ENCODE peak calls at places on chromosomes 7 and 10, in four cellular contexts. One of them, this sample, is unnamed.

GRCh38 chr7:78279035-78279434 is 480.5 kb downstream of the PHTF2 start:
- DNase-seq in hippocampal formation: no peak
- DNase-seq in AG09309: no peak
- DNase-seq in NB4: no peak
- DNase-seq in this sample: peak

GRCh38 chr7:36487756-36488336 is 98.2 kb downstream of the ANLN start:
- DNase-seq in hippocampal formation: no peak
- DNase-seq in NB4: peak
- DNase-seq in AG09309: peak
- DNase-seq in this sample: no peak

GRCh38 chr7:107387573-107388219 is 82.2 kb upstream of the GPR22 start:
- DNase-seq in AG09309: peak
- DNase-seq in hippocampal formation: no peak
- DNase-seq in NB4: no peak
- DNase-seq in this sample: peak

GRCh38 chr10:45420453-45421192 is 46.6 kb downstream of the ALOX5 start:
- DNase-seq in NB4: peak
- DNase-seq in AG09309: no peak
- DNase-seq in hippocampal formation: peak
- DNase-seq in this sample: no peak

GRCh38 chr7:66183700-66184099 is 21.4 kb upstream of the TPST1 start:
- DNase-seq in NB4: no peak
- DNase-seq in hippocampal formation: no peak
- DNase-seq in AG09309: peak
- DNase-seq in this sample: peak

GRCh38 chr7:7221602-7222038 is 39.3 kb downstream of the C1GALT1 start:
- DNase-seq in NB4: no peak
- DNase-seq in hippocampal formation: no peak
- DNase-seq in AG09309: peak
- DNase-seq in this sample: peak

GRCh38 chr10:844552-844951 is 87.0 kb downstream of the LARP4B start:
- DNase-seq in AG09309: peak
- DNase-seq in NB4: peak
- DNase-seq in hippocampal formation: no peak
- DNase-seq in this sample: no peak

GRCh38 chr7:116367171-116367813 is 132.2 kb upstream of the CAV2 start:
- DNase-seq in hippocampal formation: no peak
- DNase-seq in NB4: no peak
- DNase-seq in AG09309: no peak
- DNase-seq in this sample: no peak

GRCh38 chr7:106775552-106775936 is 89.5 kb upstream of the PIK3CG start:
- DNase-seq in NB4: peak
- DNase-seq in AG09309: peak
- DNase-seq in hippocampal formation: no peak
- DNase-seq in this sample: no peak

GRCh38 chr10:51397244-51397643 is 302.2 kb downstream of the CSTF2T start:
- DNase-seq in AG09309: no peak
- DNase-seq in NB4: no peak
- DNase-seq in hippocampal formation: no peak
- DNase-seq in this sample: no peak

GRCh38 chr7:155020996-155021395 is 18.1 kb upstream of the PAXIP1 start:
- DNase-seq in AG09309: no peak
- DNase-seq in NB4: no peak
- DNase-seq in hippocampal formation: no peak
- DNase-seq in this sample: no peak

GRCh38 chr10:71716406-71716805 is 3.2 kb downstream of the C10orf105 start:
- DNase-seq in hippocampal formation: no peak
- DNase-seq in AG09309: no peak
- DNase-seq in NB4: no peak
- DNase-seq in this sample: no peak

GRCh38 chr7:70728873-70729552 is 402.9 kb upstream of the GALNT17 start:
- DNase-seq in NB4: no peak
- DNase-seq in AG09309: no peak
- DNase-seq in hippocampal formation: no peak
- DNase-seq in this sample: no peak

GRCh38 chr10:62333135-62333889 is 40.9 kb upstream of the ZNF365 start:
- DNase-seq in hippocampal formation: no peak
- DNase-seq in AG09309: no peak
- DNase-seq in NB4: no peak
- DNase-seq in this sample: no peak

GRCh38 chr10:113435881-113436280 is 117.0 kb upstream of the HABP2 start:
- DNase-seq in hippocampal formation: no peak
- DNase-seq in NB4: no peak
- DNase-seq in AG09309: no peak
- DNase-seq in this sample: no peak

GRCh38 chr7:121021266-121021969 is 32.9 kb downstream of the CPED1 start:
- DNase-seq in NB4: no peak
- DNase-seq in hippocampal formation: no peak
- DNase-seq in AG09309: no peak
- DNase-seq in this sample: no peak

GRCh38 chr7:130071701-130072622 is 1.6 kb downstream of the KLHDC10 start:
- DNase-seq in hippocampal formation: peak
- DNase-seq in NB4: peak
- DNase-seq in AG09309: peak
- DNase-seq in this sample: peak

GRCh38 chr7:125316451-125316850 is 386.8 kb upstream of the POT1 start:
- DNase-seq in AG09309: no peak
- DNase-seq in hippocampal formation: peak
- DNase-seq in NB4: peak
- DNase-seq in this sample: no peak

GRCh38 chr7:105581066-105581811 is at the start of gene EFCAB10:
- DNase-seq in hippocampal formation: peak
- DNase-seq in AG09309: no peak
- DNase-seq in NB4: no peak
- DNase-seq in this sample: no peak

GRCh38 chr10:70518695-70519094 is 40.1 kb downstream of the PALD1 start:
- DNase-seq in AG09309: no peak
- DNase-seq in NB4: no peak
- DNase-seq in hippocampal formation: no peak
- DNase-seq in this sample: peak

GRCh38 chr7:26508917-26509316 is 217.3 kb downstream of the SNX10 start:
- DNase-seq in NB4: no peak
- DNase-seq in AG09309: no peak
- DNase-seq in hippocampal formation: no peak
- DNase-seq in this sample: no peak

GRCh38 chr7:130275826-130276291 is 9.2 kb downstream of the CPA2 start:
- DNase-seq in NB4: no peak
- DNase-seq in AG09309: no peak
- DNase-seq in hippocampal formation: no peak
- DNase-seq in this sample: no peak

GRCh38 chr10:8269976-8270375 is 215.5 kb downstream of the GATA3 start:
- DNase-seq in AG09309: no peak
- DNase-seq in hippocampal formation: no peak
- DNase-seq in NB4: no peak
- DNase-seq in this sample: no peak

GRCh38 chr7:140326116-140326928 is 72.0 kb downstream of the SLC37A3 start:
- DNase-seq in AG09309: peak
- DNase-seq in NB4: peak
- DNase-seq in hippocampal formation: peak
- DNase-seq in this sample: no peak

GRCh38 chr7:80134105-80134535 is 511 bp upstream of the GNAI1 start:
- DNase-seq in AG09309: no peak
- DNase-seq in NB4: no peak
- DNase-seq in hippocampal formation: no peak
- DNase-seq in this sample: no peak

GRCh38 chr7:131604841-131605279 is 48.4 kb upstream of the PODXL start:
- DNase-seq in AG09309: peak
- DNase-seq in NB4: no peak
- DNase-seq in hippocampal formation: no peak
- DNase-seq in this sample: peak

GRCh38 chr10:131891929-131892816 is 8.6 kb upstream of the PPP2R2D start:
- DNase-seq in AG09309: no peak
- DNase-seq in NB4: no peak
- DNase-seq in hippocampal formation: no peak
- DNase-seq in this sample: no peak

GRCh38 chr7:105637755-105638154 is 56.5 kb upstream of the EFCAB10 start:
- DNase-seq in AG09309: no peak
- DNase-seq in NB4: no peak
- DNase-seq in hippocampal formation: no peak
- DNase-seq in this sample: no peak

GRCh38 chr7:110573862-110574528 is 516.9 kb upstream of the LRRN3 start:
- DNase-seq in NB4: no peak
- DNase-seq in hippocampal formation: no peak
- DNase-seq in AG09309: no peak
- DNase-seq in this sample: peak

GRCh38 chr7:27162930-27163775 is 2.2 kb downstream of the HOXA9 start:
- DNase-seq in hippocampal formation: no peak
- DNase-seq in NB4: no peak
- DNase-seq in AG09309: no peak
- DNase-seq in this sample: no peak

GRCh38 chr7:17844514-17845196 is 95.6 kb downstream of the SNX13 start:
- DNase-seq in AG09309: no peak
- DNase-seq in NB4: no peak
- DNase-seq in hippocampal formation: no peak
- DNase-seq in this sample: no peak

GRCh38 chr10:28434063-28434462 is 98.9 kb upstream of the WAC start:
- DNase-seq in AG09309: no peak
- DNase-seq in hippocampal formation: no peak
- DNase-seq in NB4: no peak
- DNase-seq in this sample: no peak